ENCODE peak calls at places on chromosome 12, in ten cellular contexts. P is NCI-H524 treated with DMSO at 0.1 percent for 48 hours; B is lower lobe of right lung; F is AG09319; N is amygdala; C is BJ; I is sciatic nerve; T is CD4-positive, alpha-beta T cell; Z is left kidney; U is CD8-positive, alpha-beta T cell. K is an unnamed sample.

GRCh38 chr12:100612557-100612956 is 39.1 kb downstream of the GAS2L3 start:
- DNase-seq in P (no peak), B (no peak), F (no peak), N (no peak), C (no peak), I (no peak), T (no peak), Z (no peak), U (no peak), K (no peak)

GRCh38 chr12:115456946-115457689 is 773.1 kb upstream of the TBX3 start:
- DNase-seq in P (no peak), B (no peak), F (no peak), N (no peak), C (no peak), I (no peak), T (no peak), Z (peak), U (no peak), K (no peak)

GRCh38 chr12:52202361-52203078 is 10.7 kb upstream of the KRT80 start:
- DNase-seq in P (no peak), B (peak), F (no peak), N (no peak), C (no peak), I (no peak), T (no peak), Z (peak), U (no peak), K (peak)

GRCh38 chr12:60805340-60805739 is 1209.5 kb downstream of the SLC16A7 start:
- DNase-seq in P (no peak), B (no peak), F (no peak), N (no peak), C (no peak), I (no peak), T (no peak), Z (no peak), U (no peak), K (no peak)

GRCh38 chr12:53500119-53500775 is 836 bp upstream of the TARBP2 start:
- DNase-seq in P (no peak), B (peak), F (peak), N (no peak), C (no peak), I (peak), T (no peak), Z (peak), U (no peak), K (no peak)

GRCh38 chr12:41466300-41466699 is 278.2 kb downstream of the PDZRN4 start:
- DNase-seq in P (peak), B (no peak), F (no peak), N (no peak), C (no peak), I (no peak), T (no peak), Z (no peak), U (no peak), K (no peak)

GRCh38 chr12:47901285-47902093 is 3.3 kb downstream of the VDR start:
- DNase-seq in P (no peak), B (no peak), F (no peak), N (no peak), C (no peak), I (no peak), T (no peak), Z (no peak), U (no peak), K (no peak)

GRCh38 chr12:17928708-17929366 is 161.2 kb downstream of the RERGL start:
- DNase-seq in P (peak), B (no peak), F (no peak), N (no peak), C (no peak), I (no peak), T (no peak), Z (no peak), U (no peak), K (no peak)

GRCh38 chr12:1932264-1932777 is 13.9 kb upstream of the CACNA2D4 start:
- DNase-seq in P (no peak), B (peak), F (no peak), N (peak), C (no peak), I (peak), T (no peak), Z (peak), U (no peak), K (no peak)

GRCh38 chr12:104519190-104519857 is 62.6 kb downstream of the CHST11 start:
- DNase-seq in P (no peak), B (no peak), F (no peak), N (no peak), C (no peak), I (no peak), T (peak), Z (no peak), U (peak), K (no peak)